ENCODE peak calls at places on chromosomes 13 and 19, in nine cellular contexts. One of them, this sample, is unnamed. For H3K4me1, the result is how much of the 10 kb centered on the place peaks cover.

GRCh38 chr19:2242092-2242537 is 5.5 kb downstream of the SF3A2 start:
- DNase-seq in body of pancreas: no peak
- DNase-seq in esophagus squamous epithelium: no peak
- DNase-seq in tibial artery: no peak
- DNase-seq in ovary: no peak
- DNase-seq in BE2C: no peak
- DNase-seq in lower lobe of right lung: no peak
- DNase-seq in mucosa of descending colon: no peak
- DNase-seq in heart left ventricle: no peak
- DNase-seq in this sample: no peak

GRCh38 chr13:67880916-67881315 is 650.8 kb upstream of the PCDH9 start:
- DNase-seq in heart left ventricle: no peak
- DNase-seq in lower lobe of right lung: no peak
- DNase-seq in ovary: no peak
- DNase-seq in esophagus squamous epithelium: no peak
- DNase-seq in tibial artery: no peak
- DNase-seq in BE2C: no peak
- DNase-seq in body of pancreas: no peak
- DNase-seq in mucosa of descending colon: no peak
- DNase-seq in this sample: no peak

GRCh38 chr19:40116075-40116474 is 25.3 kb upstream of the ZNF780A start:
- DNase-seq in esophagus squamous epithelium: no peak
- DNase-seq in body of pancreas: no peak
- DNase-seq in mucosa of descending colon: no peak
- DNase-seq in ovary: no peak
- DNase-seq in BE2C: no peak
- DNase-seq in tibial artery: no peak
- DNase-seq in heart left ventricle: no peak
- DNase-seq in lower lobe of right lung: no peak
- DNase-seq in this sample: no peak

GRCh38 chr19:7497292-7497691 is 8.5 kb upstream of the PEX11G start:
- DNase-seq in mucosa of descending colon: no peak
- DNase-seq in esophagus squamous epithelium: no peak
- DNase-seq in ovary: no peak
- DNase-seq in heart left ventricle: no peak
- DNase-seq in body of pancreas: no peak
- DNase-seq in tibial artery: no peak
- DNase-seq in lower lobe of right lung: no peak
- DNase-seq in BE2C: peak
- DNase-seq in this sample: no peak

GRCh38 chr19:4622695-4623421 is 16.5 kb upstream of the TNFAIP8L1 start:
- DNase-seq in esophagus squamous epithelium: no peak
- DNase-seq in mucosa of descending colon: no peak
- DNase-seq in lower lobe of right lung: no peak
- DNase-seq in heart left ventricle: peak
- DNase-seq in tibial artery: no peak
- DNase-seq in BE2C: peak
- DNase-seq in ovary: no peak
- DNase-seq in body of pancreas: no peak
- DNase-seq in this sample: no peak

GRCh38 chr19:45962021-45962420 is 11.6 kb downstream of the NOVA2 start:
- DNase-seq in BE2C: no peak
- DNase-seq in ovary: no peak
- DNase-seq in esophagus squamous epithelium: no peak
- DNase-seq in lower lobe of right lung: no peak
- DNase-seq in tibial artery: no peak
- DNase-seq in body of pancreas: no peak
- DNase-seq in heart left ventricle: no peak
- DNase-seq in mucosa of descending colon: no peak
- DNase-seq in this sample: no peak

GRCh38 chr19:23392706-23393105 is 2.6 kb downstream of the ZNF91 start:
- DNase-seq in mucosa of descending colon: no peak
- DNase-seq in ovary: no peak
- DNase-seq in heart left ventricle: no peak
- DNase-seq in lower lobe of right lung: no peak
- DNase-seq in esophagus squamous epithelium: no peak
- DNase-seq in body of pancreas: no peak
- DNase-seq in tibial artery: no peak
- DNase-seq in BE2C: no peak
- DNase-seq in this sample: no peak

GRCh38 chr13:28494537-28494860 is 429 bp downstream of the FLT1 start:
- DNase-seq in lower lobe of right lung: peak
- DNase-seq in body of pancreas: no peak
- DNase-seq in BE2C: peak
- DNase-seq in heart left ventricle: peak
- DNase-seq in esophagus squamous epithelium: no peak
- DNase-seq in mucosa of descending colon: no peak
- DNase-seq in tibial artery: no peak
- DNase-seq in ovary: no peak
- DNase-seq in this sample: no peak

GRCh38 chr13:99984463-99985242 is 3.1 kb downstream of the ZIC2 start:
- DNase-seq in lower lobe of right lung: no peak
- DNase-seq in ovary: no peak
- DNase-seq in mucosa of descending colon: peak
- DNase-seq in esophagus squamous epithelium: no peak
- DNase-seq in BE2C: no peak
- DNase-seq in body of pancreas: no peak
- DNase-seq in tibial artery: no peak
- DNase-seq in heart left ventricle: no peak
- DNase-seq in this sample: no peak

GRCh38 chr13:23025848-23026608 is 154.8 kb upstream of the SGCG start:
- DNase-seq in heart left ventricle: no peak
- DNase-seq in body of pancreas: no peak
- DNase-seq in BE2C: no peak
- DNase-seq in mucosa of descending colon: no peak
- DNase-seq in tibial artery: no peak
- DNase-seq in ovary: no peak
- DNase-seq in lower lobe of right lung: no peak
- DNase-seq in esophagus squamous epithelium: no peak
- DNase-seq in this sample: no peak

DNA sequence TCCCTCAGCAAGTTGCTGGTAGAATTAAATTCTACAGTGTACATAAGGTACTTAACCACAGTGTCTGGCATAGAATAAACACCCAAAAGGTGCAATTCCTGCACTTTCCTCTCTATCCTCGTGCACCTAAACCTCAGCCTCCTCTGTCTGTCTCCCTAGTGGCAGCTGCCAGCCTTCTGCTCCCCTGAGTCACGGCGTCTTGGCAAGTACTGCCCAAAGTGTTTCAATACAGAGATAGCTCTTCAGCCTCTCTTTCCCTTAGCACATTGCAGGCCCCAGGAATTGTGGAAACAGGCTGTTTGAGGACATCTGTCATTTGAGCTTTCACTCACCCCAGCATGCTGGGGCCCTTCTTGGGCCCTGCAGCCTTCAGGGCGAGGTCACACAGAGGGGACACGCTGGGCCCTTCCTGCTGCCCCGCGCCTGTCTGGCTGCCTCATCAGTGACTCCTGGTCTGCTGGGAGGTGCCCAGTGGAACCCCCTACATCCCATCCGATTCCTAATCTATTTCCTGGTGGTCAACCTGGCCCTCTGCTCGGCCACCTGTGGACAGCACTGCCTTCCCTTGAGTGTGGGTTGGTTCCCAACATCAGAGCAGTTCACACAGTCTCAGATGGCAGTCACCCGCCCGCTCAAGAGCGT is 19.3 kb downstream of the COL4A2 start:
- DNase-seq in body of pancreas: no peak
- DNase-seq in ovary: no peak
- DNase-seq in lower lobe of right lung: no peak
- DNase-seq in tibial artery: peak
- DNase-seq in heart left ventricle: peak
- DNase-seq in esophagus squamous epithelium: no peak
- DNase-seq in mucosa of descending colon: no peak
- DNase-seq in BE2C: no peak
- DNase-seq in this sample: peak
- H3K4me1 ChIP-seq in body of pancreas: under half
- H3K4me1 ChIP-seq in ovary: under half
- H3K4me1 ChIP-seq in lower lobe of right lung: half or more
- H3K4me1 ChIP-seq in tibial artery: half or more
- H3K4me1 ChIP-seq in heart left ventricle: half or more
- H3K4me1 ChIP-seq in esophagus squamous epithelium: under half
- H3K4me1 ChIP-seq in mucosa of descending colon: under half
- H3K4me1 ChIP-seq in BE2C: under half
- H3K4me1 ChIP-seq in this sample: under half

GRCh38 chr13:112689498-112690241 is at the start of gene ATP11A:
- DNase-seq in esophagus squamous epithelium: peak
- DNase-seq in lower lobe of right lung: peak
- DNase-seq in heart left ventricle: peak
- DNase-seq in body of pancreas: peak
- DNase-seq in tibial artery: peak
- DNase-seq in mucosa of descending colon: peak
- DNase-seq in BE2C: peak
- DNase-seq in ovary: peak
- DNase-seq in this sample: peak
- TF ChIP-seq CTCF in esophagus squamous epithelium: no peak
- TF ChIP-seq CTCF in lower lobe of right lung: no peak
- TF ChIP-seq CTCF in heart left ventricle: no peak
- TF ChIP-seq CTCF in body of pancreas: peak
- TF ChIP-seq CTCF in tibial artery: no peak
- TF ChIP-seq CTCF in mucosa of descending colon: no peak
- TF ChIP-seq CTCF in BE2C: no peak
- TF ChIP-seq CTCF in ovary: peak
- TF ChIP-seq CTCF in this sample: peak

GRCh38 chr19:16620018-16620417 is 8.0 kb downstream of the MED26 start:
- DNase-seq in ovary: no peak
- DNase-seq in heart left ventricle: no peak
- DNase-seq in mucosa of descending colon: no peak
- DNase-seq in esophagus squamous epithelium: no peak
- DNase-seq in body of pancreas: no peak
- DNase-seq in BE2C: no peak
- DNase-seq in lower lobe of right lung: no peak
- DNase-seq in tibial artery: no peak
- DNase-seq in this sample: no peak
- H3K4me1 ChIP-seq in ovary: under half
- H3K4me1 ChIP-seq in heart left ventricle: under half
- H3K4me1 ChIP-seq in mucosa of descending colon: under half
- H3K4me1 ChIP-seq in esophagus squamous epithelium: under half
- H3K4me1 ChIP-seq in body of pancreas: under half
- H3K4me1 ChIP-seq in BE2C: under half
- H3K4me1 ChIP-seq in lower lobe of right lung: half or more
- H3K4me1 ChIP-seq in tibial artery: under half
- H3K4me1 ChIP-seq in this sample: under half

GRCh38 chr13:62014299-62014698 is 598.6 kb upstream of the PCDH20 start:
- DNase-seq in ovary: no peak
- DNase-seq in body of pancreas: no peak
- DNase-seq in heart left ventricle: no peak
- DNase-seq in tibial artery: no peak
- DNase-seq in esophagus squamous epithelium: no peak
- DNase-seq in lower lobe of right lung: no peak
- DNase-seq in mucosa of descending colon: no peak
- DNase-seq in BE2C: no peak
- DNase-seq in this sample: no peak
- TF ChIP-seq CTCF in ovary: no peak
- TF ChIP-seq CTCF in body of pancreas: no peak
- TF ChIP-seq CTCF in heart left ventricle: no peak
- TF ChIP-seq CTCF in tibial artery: no peak
- TF ChIP-seq CTCF in esophagus squamous epithelium: no peak
- TF ChIP-seq CTCF in lower lobe of right lung: no peak
- TF ChIP-seq CTCF in mucosa of descending colon: no peak
- TF ChIP-seq CTCF in BE2C: peak
- TF ChIP-seq CTCF in this sample: no peak